ENCODE peak calls at places on chromosomes 1 and 21, in ten cellular contexts. One of them, this sample, is unnamed.

GRCh38 chr1:221247050-221247449 is 367.8 kb downstream of the HLX start:
- DNase-seq in vagina: no peak
- DNase-seq in IMR-90: no peak
- DNase-seq in H9: no peak
- DNase-seq in cardiac muscle cell: no peak
- DNase-seq in heart left ventricle: no peak
- DNase-seq in tibial artery: no peak
- DNase-seq in fibroblast of lung: no peak
- DNase-seq in ovary: no peak
- DNase-seq in CD8-positive, alpha-beta T cell: no peak
- DNase-seq in this sample: no peak

GRCh38 chr1:181425566-181425965 is 57.8 kb upstream of the CACNA1E start:
- DNase-seq in vagina: no peak
- DNase-seq in IMR-90: no peak
- DNase-seq in H9: no peak
- DNase-seq in cardiac muscle cell: no peak
- DNase-seq in heart left ventricle: no peak
- DNase-seq in tibial artery: no peak
- DNase-seq in fibroblast of lung: no peak
- DNase-seq in ovary: no peak
- DNase-seq in CD8-positive, alpha-beta T cell: no peak
- DNase-seq in this sample: no peak

GRCh38 chr1:233647625-233648024 is 33.7 kb downstream of the KCNK1 start:
- DNase-seq in vagina: no peak
- DNase-seq in IMR-90: no peak
- DNase-seq in H9: no peak
- DNase-seq in cardiac muscle cell: no peak
- DNase-seq in heart left ventricle: no peak
- DNase-seq in tibial artery: no peak
- DNase-seq in fibroblast of lung: no peak
- DNase-seq in ovary: no peak
- DNase-seq in CD8-positive, alpha-beta T cell: no peak
- DNase-seq in this sample: no peak

GRCh38 chr1:84272401-84272800 is 29.1 kb upstream of the SAMD13 start:
- DNase-seq in vagina: no peak
- DNase-seq in IMR-90: no peak
- DNase-seq in H9: peak; percentile 38
- DNase-seq in cardiac muscle cell: no peak
- DNase-seq in heart left ventricle: no peak
- DNase-seq in tibial artery: no peak
- DNase-seq in fibroblast of lung: no peak
- DNase-seq in ovary: no peak
- DNase-seq in CD8-positive, alpha-beta T cell: no peak
- DNase-seq in this sample: no peak

GRCh38 chr1:245317253-245317652 is 162.5 kb downstream of the KIF26B start:
- DNase-seq in vagina: no peak
- DNase-seq in IMR-90: no peak
- DNase-seq in H9: no peak
- DNase-seq in cardiac muscle cell: no peak
- DNase-seq in heart left ventricle: no peak
- DNase-seq in tibial artery: no peak
- DNase-seq in fibroblast of lung: no peak
- DNase-seq in ovary: no peak
- DNase-seq in CD8-positive, alpha-beta T cell: no peak
- DNase-seq in this sample: no peak

GRCh38 chr1:159071970-159072582 is 4.5 kb downstream of the AIM2 start:
- DNase-seq in vagina: no peak
- DNase-seq in IMR-90: peak; percentile 80
- DNase-seq in H9: no peak
- DNase-seq in cardiac muscle cell: peak; percentile 85
- DNase-seq in heart left ventricle: no peak
- DNase-seq in tibial artery: no peak
- DNase-seq in fibroblast of lung: peak; percentile 65
- DNase-seq in ovary: no peak
- DNase-seq in CD8-positive, alpha-beta T cell: no peak
- DNase-seq in this sample: no peak

GRCh38 chr1:39776400-39776713 is 5.2 kb upstream of the OXCT2 start:
- DNase-seq in vagina: no peak
- DNase-seq in IMR-90: no peak
- DNase-seq in H9: no peak
- DNase-seq in cardiac muscle cell: no peak
- DNase-seq in heart left ventricle: no peak
- DNase-seq in tibial artery: no peak
- DNase-seq in fibroblast of lung: no peak
- DNase-seq in ovary: no peak
- DNase-seq in CD8-positive, alpha-beta T cell: no peak
- DNase-seq in this sample: no peak

GRCh38 chr1:105462308-105462707 is 1594.2 kb upstream of the PRMT6 start:
- DNase-seq in vagina: no peak
- DNase-seq in IMR-90: no peak
- DNase-seq in H9: no peak
- DNase-seq in cardiac muscle cell: no peak
- DNase-seq in heart left ventricle: no peak
- DNase-seq in tibial artery: no peak
- DNase-seq in fibroblast of lung: no peak
- DNase-seq in ovary: no peak
- DNase-seq in CD8-positive, alpha-beta T cell: no peak
- DNase-seq in this sample: no peak

GRCh38 chr21:15034126-15034848 is 30.5 kb downstream of the NRIP1 start:
- DNase-seq in vagina: no peak
- DNase-seq in IMR-90: peak; percentile 72
- DNase-seq in H9: no peak
- DNase-seq in cardiac muscle cell: peak; percentile 46
- DNase-seq in heart left ventricle: no peak
- DNase-seq in tibial artery: no peak
- DNase-seq in fibroblast of lung: peak; percentile 72
- DNase-seq in ovary: no peak
- DNase-seq in CD8-positive, alpha-beta T cell: no peak
- DNase-seq in this sample: no peak

GRCh38 chr1:158087320-158087927 is 93.3 kb upstream of the CD1D start:
- DNase-seq in vagina: no peak
- DNase-seq in IMR-90: peak; percentile 77
- DNase-seq in H9: peak; percentile 87
- DNase-seq in cardiac muscle cell: peak; percentile 79
- DNase-seq in heart left ventricle: peak; percentile 54
- DNase-seq in tibial artery: no peak
- DNase-seq in fibroblast of lung: peak; percentile 69
- DNase-seq in ovary: peak; percentile 47
- DNase-seq in CD8-positive, alpha-beta T cell: no peak
- DNase-seq in this sample: no peak

GRCh38 chr1:23177031-23177430 is 8.4 kb upstream of the LUZP1 start:
- DNase-seq in vagina: no peak
- DNase-seq in IMR-90: no peak
- DNase-seq in H9: no peak
- DNase-seq in cardiac muscle cell: peak; percentile 21
- DNase-seq in heart left ventricle: no peak
- DNase-seq in tibial artery: no peak
- DNase-seq in fibroblast of lung: no peak
- DNase-seq in ovary: no peak
- DNase-seq in CD8-positive, alpha-beta T cell: no peak
- DNase-seq in this sample: no peak
- H3K4me1 ChIP-seq in vagina: peaks cover 23% of the 10 kb centered on the region
- H3K4me1 ChIP-seq in IMR-90: peaks cover 5% of the 10 kb centered on the region
- H3K4me1 ChIP-seq in H9: no peaks in the 10 kb centered on the region
- H3K4me1 ChIP-seq in cardiac muscle cell: peaks cover 7% of the 10 kb centered on the region
- H3K4me1 ChIP-seq in heart left ventricle: no peaks in the 10 kb centered on the region
- H3K4me1 ChIP-seq in tibial artery: peaks cover 21% of the 10 kb centered on the region
- H3K4me1 ChIP-seq in fibroblast of lung: peaks cover 5% of the 10 kb centered on the region
- H3K4me1 ChIP-seq in ovary: peaks cover 4% of the 10 kb centered on the region
- H3K4me1 ChIP-seq in CD8-positive, alpha-beta T cell: peaks cover 4% of the 10 kb centered on the region
- H3K4me1 ChIP-seq in this sample: peaks cover 4% of the 10 kb centered on the region

GRCh38 chr1:224358288-224358687 is 1.6 kb downstream of the CNIH4 start:
- DNase-seq in vagina: no peak
- DNase-seq in IMR-90: no peak
- DNase-seq in H9: no peak
- DNase-seq in cardiac muscle cell: no peak
- DNase-seq in heart left ventricle: no peak
- DNase-seq in tibial artery: no peak
- DNase-seq in fibroblast of lung: no peak
- DNase-seq in ovary: no peak
- DNase-seq in CD8-positive, alpha-beta T cell: no peak
- DNase-seq in this sample: no peak

GRCh38 chr1:224356685-224357625 is at the start of gene CNIH4:
- DNase-seq in vagina: no peak
- DNase-seq in IMR-90: peak; percentile 96
- DNase-seq in H9: peak; percentile 93
- DNase-seq in cardiac muscle cell: peak; percentile 96
- DNase-seq in heart left ventricle: peak; percentile 92
- DNase-seq in tibial artery: peak; percentile 94
- DNase-seq in fibroblast of lung: peak; percentile 96
- DNase-seq in ovary: peak; percentile 85
- DNase-seq in CD8-positive, alpha-beta T cell: peak; percentile 87
- DNase-seq in this sample: peak; percentile 94

GRCh38 chr1:224353975-224354930 is 2.4 kb upstream of the CNIH4 start:
- DNase-seq in vagina: no peak
- DNase-seq in IMR-90: peak; percentile 8
- DNase-seq in H9: no peak
- DNase-seq in cardiac muscle cell: no peak
- DNase-seq in heart left ventricle: no peak
- DNase-seq in tibial artery: no peak
- DNase-seq in fibroblast of lung: no peak
- DNase-seq in ovary: no peak
- DNase-seq in CD8-positive, alpha-beta T cell: no peak
- DNase-seq in this sample: no peak

GRCh38 chr1:224359207-224359606 is 2.5 kb downstream of the CNIH4 start:
- DNase-seq in vagina: no peak
- DNase-seq in IMR-90: no peak
- DNase-seq in H9: no peak
- DNase-seq in cardiac muscle cell: no peak
- DNase-seq in heart left ventricle: no peak
- DNase-seq in tibial artery: no peak
- DNase-seq in fibroblast of lung: no peak
- DNase-seq in ovary: no peak
- DNase-seq in CD8-positive, alpha-beta T cell: no peak
- DNase-seq in this sample: no peak

GRCh38 chr1:224357626-224358124 is 996 bp downstream of the CNIH4 start:
- DNase-seq in vagina: no peak
- DNase-seq in IMR-90: peak; percentile 56
- DNase-seq in H9: no peak
- DNase-seq in cardiac muscle cell: peak; percentile 83
- DNase-seq in heart left ventricle: no peak
- DNase-seq in tibial artery: no peak
- DNase-seq in fibroblast of lung: peak; percentile 31
- DNase-seq in ovary: no peak
- DNase-seq in CD8-positive, alpha-beta T cell: no peak
- DNase-seq in this sample: no peak
- H3K27ac ChIP-seq in vagina: peak overlapping the region; percentile 89
- H3K27ac ChIP-seq in IMR-90: peak overlapping the region; percentile 74
- H3K27ac ChIP-seq in H9: no peak overlapping the region
- H3K27ac ChIP-seq in cardiac muscle cell: no peak overlapping the region
- H3K27ac ChIP-seq in heart left ventricle: peak overlapping the region; percentile 83
- H3K27ac ChIP-seq in tibial artery: peak overlapping the region; percentile 95
- H3K27ac ChIP-seq in fibroblast of lung: peak overlapping the region; percentile 70
- H3K27ac ChIP-seq in ovary: peak overlapping the region; percentile 82
- H3K27ac ChIP-seq in CD8-positive, alpha-beta T cell: peak overlapping the region; percentile 63
- H3K27ac ChIP-seq in this sample: peak overlapping the region; percentile 88

GRCh38 chr1:228089520-228090380 is 7.2 kb downstream of the ARF1 start:
- DNase-seq in vagina: no peak
- DNase-seq in IMR-90: no peak
- DNase-seq in H9: no peak
- DNase-seq in cardiac muscle cell: no peak
- DNase-seq in heart left ventricle: no peak
- DNase-seq in tibial artery: peak; percentile 45
- DNase-seq in fibroblast of lung: no peak
- DNase-seq in ovary: peak; percentile 5
- DNase-seq in CD8-positive, alpha-beta T cell: no peak
- DNase-seq in this sample: peak; percentile 57

GRCh38 chr1:228090613-228091081 is 8.1 kb downstream of the ARF1 start:
- DNase-seq in vagina: no peak
- DNase-seq in IMR-90: peak; percentile 55
- DNase-seq in H9: no peak
- DNase-seq in cardiac muscle cell: peak; percentile 15
- DNase-seq in heart left ventricle: no peak
- DNase-seq in tibial artery: peak; percentile 60
- DNase-seq in fibroblast of lung: peak; percentile 17
- DNase-seq in ovary: peak; percentile 8
- DNase-seq in CD8-positive, alpha-beta T cell: no peak
- DNase-seq in this sample: peak; percentile 56

GRCh38 chr1:228088586-228089498 is 6.3 kb downstream of the ARF1 start:
- DNase-seq in vagina: no peak
- DNase-seq in IMR-90: no peak
- DNase-seq in H9: no peak
- DNase-seq in cardiac muscle cell: peak; percentile 41
- DNase-seq in heart left ventricle: no peak
- DNase-seq in tibial artery: peak; percentile 57
- DNase-seq in fibroblast of lung: no peak
- DNase-seq in ovary: peak; percentile 7
- DNase-seq in CD8-positive, alpha-beta T cell: no peak
- DNase-seq in this sample: peak; percentile 31

GRCh38 chr1:228085287-228085926 is 2.9 kb downstream of the ARF1 start:
- DNase-seq in vagina: no peak
- DNase-seq in IMR-90: peak; percentile 84
- DNase-seq in H9: no peak
- DNase-seq in cardiac muscle cell: peak; percentile 90
- DNase-seq in heart left ventricle: peak; percentile 33
- DNase-seq in tibial artery: no peak
- DNase-seq in fibroblast of lung: peak; percentile 76
- DNase-seq in ovary: no peak
- DNase-seq in CD8-positive, alpha-beta T cell: no peak
- DNase-seq in this sample: peak; percentile 28

GRCh38 chr1:228087771-228088251 is 5.3 kb downstream of the ARF1 start:
- DNase-seq in vagina: no peak
- DNase-seq in IMR-90: peak; percentile 65
- DNase-seq in H9: no peak
- DNase-seq in cardiac muscle cell: peak; percentile 81
- DNase-seq in heart left ventricle: peak; percentile 58
- DNase-seq in tibial artery: peak; percentile 63
- DNase-seq in fibroblast of lung: peak; percentile 81
- DNase-seq in ovary: peak; percentile 10
- DNase-seq in CD8-positive, alpha-beta T cell: no peak
- DNase-seq in this sample: peak; percentile 33
- H3K4me1 ChIP-seq in vagina: peaks cover 93% of the 10 kb centered on the region
- H3K4me1 ChIP-seq in IMR-90: peaks cover 39% of the 10 kb centered on the region
- H3K4me1 ChIP-seq in H9: peaks cover 6% of the 10 kb centered on the region
- H3K4me1 ChIP-seq in cardiac muscle cell: peaks cover 56% of the 10 kb centered on the region
- H3K4me1 ChIP-seq in heart left ventricle: peaks cover 60% of the 10 kb centered on the region
- H3K4me1 ChIP-seq in tibial artery: peaks cover 89% of the 10 kb centered on the region
- H3K4me1 ChIP-seq in fibroblast of lung: peaks cover 34% of the 10 kb centered on the region
- H3K4me1 ChIP-seq in ovary: peaks cover 45% of the 10 kb centered on the region
- H3K4me1 ChIP-seq in CD8-positive, alpha-beta T cell: peaks cover 94% of the 10 kb centered on the region
- H3K4me1 ChIP-seq in this sample: peaks cover 86% of the 10 kb centered on the region

GRCh38 chr1:35714921-35715567 is 3.6 kb downstream of the C1orf216 start:
- DNase-seq in vagina: no peak
- DNase-seq in IMR-90: no peak
- DNase-seq in H9: no peak
- DNase-seq in cardiac muscle cell: peak; percentile 5
- DNase-seq in heart left ventricle: no peak
- DNase-seq in tibial artery: no peak
- DNase-seq in fibroblast of lung: no peak
- DNase-seq in ovary: no peak
- DNase-seq in CD8-positive, alpha-beta T cell: no peak
- DNase-seq in this sample: no peak

GRCh38 chr1:35718492-35719336 is at the start of gene C1orf216:
- DNase-seq in vagina: no peak
- DNase-seq in IMR-90: peak; percentile 72
- DNase-seq in H9: peak; percentile 71
- DNase-seq in cardiac muscle cell: peak; percentile 90
- DNase-seq in heart left ventricle: peak; percentile 83
- DNase-seq in tibial artery: peak; percentile 84
- DNase-seq in fibroblast of lung: peak; percentile 82
- DNase-seq in ovary: peak; percentile 73
- DNase-seq in CD8-positive, alpha-beta T cell: peak; percentile 46
- DNase-seq in this sample: peak; percentile 80

GRCh38 chr1:35715568-35716002 is 3.1 kb downstream of the C1orf216 start:
- DNase-seq in vagina: no peak
- DNase-seq in IMR-90: peak; percentile 69
- DNase-seq in H9: peak; percentile 86
- DNase-seq in cardiac muscle cell: peak; percentile 79
- DNase-seq in heart left ventricle: peak; percentile 63
- DNase-seq in tibial artery: peak; percentile 74
- DNase-seq in fibroblast of lung: peak; percentile 59
- DNase-seq in ovary: peak; percentile 50
- DNase-seq in CD8-positive, alpha-beta T cell: peak; percentile 65
- DNase-seq in this sample: peak; percentile 70

GRCh38 chr1:35717911-35718476 is 690 bp downstream of the C1orf216 start:
- DNase-seq in vagina: no peak
- DNase-seq in IMR-90: peak; percentile 63
- DNase-seq in H9: peak; percentile 56
- DNase-seq in cardiac muscle cell: peak; percentile 83
- DNase-seq in heart left ventricle: peak; percentile 59
- DNase-seq in tibial artery: peak; percentile 75
- DNase-seq in fibroblast of lung: peak; percentile 77
- DNase-seq in ovary: peak; percentile 36
- DNase-seq in CD8-positive, alpha-beta T cell: no peak
- DNase-seq in this sample: peak; percentile 71
- H3K27ac ChIP-seq in vagina: peak overlapping the region; percentile 93
- H3K27ac ChIP-seq in IMR-90: peak overlapping the region; percentile 69
- H3K27ac ChIP-seq in H9: no peak overlapping the region
- H3K27ac ChIP-seq in cardiac muscle cell: no peak overlapping the region
- H3K27ac ChIP-seq in heart left ventricle: peak overlapping the region; percentile 81
- H3K27ac ChIP-seq in tibial artery: peak overlapping the region; percentile 88
- H3K27ac ChIP-seq in fibroblast of lung: peak overlapping the region; percentile 78
- H3K27ac ChIP-seq in ovary: peak overlapping the region; percentile 70
- H3K27ac ChIP-seq in CD8-positive, alpha-beta T cell: no peak overlapping the region
- H3K27ac ChIP-seq in this sample: peak overlapping the region; percentile 86

This sample was measured in psoas muscle.